ENCODE peak calls at places on chromosomes 5 and 9, in seven cellular contexts. B is neuronal stem cell, O is HepG2, Y is body of pancreas, M is thoracic aorta, H is HL-60, S is IMR-90. D is an unnamed sample.

GRCh38 chr5:157594237-157594636 is 18.7 kb upstream of the ADAM19 start:
- DNase-seq in S (no peak), M (no peak), B (no peak), H (no peak), Y (no peak), O (no peak), D (no peak)

GRCh38 chr5:64158827-64159226 is 6.8 kb upstream of the RNF180 start:
- DNase-seq in Y (no peak), H (no peak), O (no peak), M (no peak), B (no peak), S (no peak), D (no peak)

GRCh38 chr9:86968258-86968920 is 21.1 kb upstream of the GAS1 start:
- DNase-seq in Y (no peak), B (no peak), M (peak), S (no peak), O (no peak), H (no peak), D (no peak)

GRCh38 chr9:130174920-130175321 is 2.7 kb downstream of the NCS1 start:
- DNase-seq in M (peak), B (no peak), H (no peak), O (no peak), S (no peak), Y (no peak), D (no peak)

GRCh38 chr9:7858166-7858565 is 58.6 kb upstream of the DMAC1 start:
- DNase-seq in H (no peak), M (no peak), Y (no peak), O (no peak), B (no peak), S (no peak), D (no peak)

GRCh38 chr9:97857603-97858392 is 4.8 kb downstream of the FOXE1 start:
- DNase-seq in S (no peak), M (no peak), H (peak), Y (no peak), B (peak), O (no peak), D (no peak)

GRCh38 chr5:60196382-60197113 is 303.0 kb upstream of the PDE4D start:
- DNase-seq in M (no peak), S (peak), H (no peak), Y (no peak), O (no peak), B (no peak), D (peak)

GRCh38 chr9:131739192-131739961 is 499 bp downstream of the RAPGEF1 start:
- DNase-seq in O (no peak), M (no peak), Y (peak), S (no peak), H (peak), B (peak), D (no peak)

GRCh38 chr5:22109315-22109714 is 743.8 kb downstream of the CDH12 start:
- DNase-seq in M (no peak), Y (no peak), S (no peak), B (no peak), O (no peak), H (no peak), D (no peak)

GRCh38 chr9:36040271-36040925 is 3.7 kb downstream of the RECK start:
- DNase-seq in M (no peak), B (no peak), S (peak), Y (no peak), O (no peak), H (no peak), D (no peak)

GRCh38 chr5:107254902-107255234 is 415.9 kb downstream of the EFNA5 start:
- DNase-seq in O (no peak), B (no peak), H (no peak), S (no peak), M (no peak), Y (no peak), D (no peak)

GRCh38 chr9:115594551-115594950 is 476.6 kb upstream of the TNC start:
- DNase-seq in H (no peak), M (no peak), S (peak), B (no peak), Y (no peak), O (no peak), D (no peak)

GRCh38 chr5:142960309-142960696 is 190.1 kb downstream of the ARHGAP26 start:
- DNase-seq in M (no peak), O (peak), H (no peak), Y (no peak), B (no peak), S (peak), D (peak)

GRCh38 chr9:73667749-73668148 is 516.1 kb downstream of the ANXA1 start:
- DNase-seq in O (peak), Y (no peak), B (no peak), H (no peak), S (no peak), M (no peak), D (no peak)

GRCh38 chr5:72324186-72324825 is 4.1 kb downstream of the PTCD2 start:
- DNase-seq in B (no peak), S (no peak), H (no peak), O (no peak), M (no peak), Y (no peak), D (no peak)

GRCh38 chr9:132896906-132897305 is 18.2 kb downstream of the SPACA9 start:
- DNase-seq in H (no peak), O (no peak), M (no peak), B (no peak), S (peak), Y (no peak), D (no peak)

GRCh38 chr5:80961376-80962281 is 1.5 kb downstream of the RASGRF2 start:
- DNase-seq in H (no peak), Y (no peak), S (peak), M (no peak), O (peak), B (peak), D (no peak)

GRCh38 chr5:10801931-10802674 is 41.1 kb upstream of the DAP start:
- DNase-seq in M (no peak), B (peak), O (no peak), Y (no peak), H (no peak), S (no peak), D (no peak)

GRCh38 chr9:135480071-135480941 is 724 bp downstream of the PPP1R26 start:
- DNase-seq in O (peak), H (no peak), Y (peak), S (peak), M (no peak), B (peak), D (no peak)

GRCh38 chr5:117889592-117889991 is 1098.8 kb downstream of the DTWD2 start:
- DNase-seq in H (no peak), Y (no peak), S (peak), O (no peak), M (no peak), B (no peak), D (peak)

GRCh38 chr5:167982-168660 is 23.2 kb upstream of the LRRC14B start:
- DNase-seq in H (no peak), O (no peak), M (no peak), Y (no peak), S (peak), B (no peak), D (peak)

GRCh38 chr5:124599048-124599973 is 147.1 kb downstream of the ZNF608 start:
- DNase-seq in S (peak), O (peak), H (no peak), B (no peak), M (no peak), Y (peak), D (peak)

GRCh38 chr5:180365829-180366228 is 12.7 kb upstream of the GFPT2 start:
- DNase-seq in O (no peak), H (no peak), M (no peak), B (no peak), S (no peak), Y (no peak), D (no peak)

GRCh38 chr9:84296146-84296843 is 44.3 kb downstream of the SLC28A3 start:
- DNase-seq in H (peak), M (no peak), Y (no peak), B (no peak), O (no peak), S (peak), D (no peak)

GRCh38 chr9:115437418-115437817 is 319.5 kb upstream of the TNC start:
- DNase-seq in S (no peak), B (no peak), H (no peak), Y (no peak), M (no peak), O (no peak), D (no peak)

GRCh38 chr5:39826051-39826450 is 401.3 kb upstream of the DAB2 start:
- DNase-seq in M (no peak), S (no peak), H (no peak), Y (no peak), B (no peak), O (no peak), D (no peak)

GRCh38 chr9:128555180-128555721 is 2.9 kb downstream of the SPTAN1 start:
- DNase-seq in H (no peak), B (peak), Y (peak), S (peak), M (no peak), O (peak), D (no peak)
- H3K4me3 ChIP-seq in H (no peak), B (no peak), Y (no peak), S (no peak), M (peak), O (peak), D (peak)

GRCh38 chr9:38406476-38407186 is 14.1 kb downstream of the ALDH1B1 start:
- DNase-seq in S (no peak), B (no peak), H (no peak), O (no peak), M (no peak), Y (no peak), D (no peak)
- H3K4me3 ChIP-seq in S (no peak), B (no peak), H (no peak), O (no peak), M (no peak), Y (no peak), D (no peak)

DNA sequence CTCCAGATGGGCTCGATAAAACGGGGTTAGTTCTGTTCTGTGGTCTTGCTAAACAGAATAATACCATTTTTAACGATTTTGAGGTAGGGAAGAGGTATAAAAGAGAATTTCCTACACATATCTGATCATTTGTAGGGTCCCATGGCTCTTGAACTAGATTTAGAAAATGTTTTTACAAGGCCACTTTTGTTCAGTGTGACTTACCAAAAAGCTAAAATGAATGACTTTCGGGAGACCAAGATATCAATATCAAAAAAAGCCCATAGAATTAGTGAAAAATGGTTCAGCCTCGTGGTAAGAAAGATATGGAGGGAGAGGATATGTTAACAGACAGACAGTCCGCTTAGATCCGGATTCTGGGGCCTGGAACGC is 3.2 kb downstream of the NR2F1-AS1 start:
- DNase-seq in H (no peak), Y (no peak), S (no peak), O (no peak), B (no peak), M (no peak), D (no peak)
- H3K4me3 ChIP-seq in H (no peak), Y (no peak), S (peak), O (no peak), B (no peak), M (no peak), D (no peak)

DNA sequence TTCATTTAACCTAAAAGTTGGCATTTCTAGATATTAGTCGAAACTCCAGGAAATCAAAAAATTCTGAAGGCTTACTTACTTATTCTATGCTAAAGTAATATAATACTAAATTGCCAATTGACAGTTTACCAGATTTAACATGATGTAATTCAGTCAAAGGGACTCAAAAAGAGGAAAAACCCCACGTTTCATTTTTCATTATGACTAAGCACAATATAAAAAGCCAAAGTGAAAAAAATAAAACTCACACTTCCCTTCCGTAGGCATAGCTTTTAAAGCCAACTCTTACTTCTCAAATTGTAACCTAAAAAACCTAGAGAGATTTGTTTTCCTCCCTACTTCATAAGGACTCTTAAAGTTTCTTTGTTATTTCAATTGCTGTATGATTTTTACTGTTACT is 146.6 kb downstream of the RAPGEF6 start:
- DNase-seq in S (peak), Y (no peak), H (no peak), O (no peak), M (no peak), B (no peak), D (no peak)
- H3K4me3 ChIP-seq in S (no peak), Y (no peak), H (no peak), O (no peak), M (no peak), B (no peak), D (no peak)